ENCODE peak calls at places on chromosomes 7 and 10, in four cellular contexts. One of them, this sample, is unnamed.

GRCh38 chr7:42272793-42273665 is 36.0 kb upstream of the GLI3 start:
- DNase-seq in WTC11: peak; percentile 16
- DNase-seq in HepG2: no peak
- DNase-seq in K562: no peak
- DNase-seq in this sample: no peak

GRCh38 chr10:61987951-61988379 is 86.5 kb downstream of the ARID5B start:
- DNase-seq in WTC11: no peak
- DNase-seq in HepG2: no peak
- DNase-seq in K562: no peak
- DNase-seq in this sample: peak; percentile 97

GRCh38 chr7:34080513-34080912 is 175.2 kb downstream of the BMPER start:
- DNase-seq in WTC11: no peak
- DNase-seq in HepG2: no peak
- DNase-seq in K562: no peak
- DNase-seq in this sample: no peak

GRCh38 chr10:91108820-91109219 is 111.6 kb upstream of the PCGF5 start:
- DNase-seq in WTC11: no peak
- DNase-seq in HepG2: no peak
- DNase-seq in K562: no peak
- DNase-seq in this sample: no peak

GRCh38 chr7:126436213-126436868 is 816.4 kb downstream of the GRM8 start:
- DNase-seq in WTC11: no peak
- DNase-seq in HepG2: no peak
- DNase-seq in K562: no peak
- DNase-seq in this sample: no peak

GRCh38 chr7:127252380-127252718 is 392 bp downstream of the GRM8 start:
- DNase-seq in WTC11: peak; percentile 17
- DNase-seq in HepG2: no peak
- DNase-seq in K562: no peak
- DNase-seq in this sample: no peak

GRCh38 chr7:36972140-36972518 is 247.8 kb upstream of the AOAH start:
- DNase-seq in WTC11: no peak
- DNase-seq in HepG2: peak; percentile 97
- DNase-seq in K562: no peak
- DNase-seq in this sample: no peak

GRCh38 chr10:86710987-86711236 is 42.6 kb downstream of the LDB3 start:
- DNase-seq in WTC11: no peak
- DNase-seq in HepG2: no peak
- DNase-seq in K562: no peak
- DNase-seq in this sample: no peak

GRCh38 chr7:2472744-2473143 is 3.5 kb downstream of the GRIFIN start:
- DNase-seq in WTC11: no peak
- DNase-seq in HepG2: no peak
- DNase-seq in K562: no peak
- DNase-seq in this sample: no peak

GRCh38 chr7:44307301-44307900 is 18.0 kb downstream of the CAMK2B start:
- DNase-seq in WTC11: peak; percentile 54
- DNase-seq in HepG2: peak; percentile 16
- DNase-seq in K562: peak; percentile 24
- DNase-seq in this sample: no peak

GRCh38 chr10:74150151-74151056 is at the start of gene AP3M1:
- DNase-seq in WTC11: peak; percentile 87
- DNase-seq in HepG2: no peak
- DNase-seq in K562: peak; percentile 85
- DNase-seq in this sample: peak; percentile 97

GRCh38 chr10:98460837-98461499 is 14.2 kb upstream of the HPS1 start:
- DNase-seq in WTC11: no peak
- DNase-seq in HepG2: peak; percentile 77
- DNase-seq in K562: peak; percentile 83
- DNase-seq in this sample: no peak

GRCh38 chr10:23157691-23158369 is 34.3 kb upstream of the PTF1A start:
- DNase-seq in WTC11: no peak
- DNase-seq in HepG2: peak; percentile 63
- DNase-seq in K562: peak; percentile 55
- DNase-seq in this sample: no peak

GRCh38 chr7:74269757-74270277 is 15.6 kb upstream of the RFC2 start:
- DNase-seq in WTC11: peak; percentile 82
- DNase-seq in HepG2: peak; percentile 70
- DNase-seq in K562: peak; percentile 51
- DNase-seq in this sample: peak; percentile 74

GRCh38 chr7:43669286-43670081 is 59.8 kb downstream of the COA1 start:
- DNase-seq in WTC11: peak; percentile 85
- DNase-seq in HepG2: no peak
- DNase-seq in K562: no peak
- DNase-seq in this sample: no peak

GRCh38 chr7:47685712-47686376 is 103.9 kb upstream of the TNS3 start:
- DNase-seq in WTC11: no peak
- DNase-seq in HepG2: no peak
- DNase-seq in K562: no peak
- DNase-seq in this sample: no peak

GRCh38 chr7:100863406-100863950 is 3.7 kb upstream of the TRIP6 start:
- DNase-seq in WTC11: no peak
- DNase-seq in HepG2: peak; percentile 50
- DNase-seq in K562: no peak
- DNase-seq in this sample: no peak

GRCh38 chr10:118045842-118046490 is 775 bp downstream of the RAB11FIP2 start:
- DNase-seq in WTC11: peak; percentile 54
- DNase-seq in HepG2: peak; percentile 15
- DNase-seq in K562: no peak
- DNase-seq in this sample: peak; percentile 4

GRCh38 chr7:151598045-151598444 is 78.3 kb upstream of the RHEB start:
- DNase-seq in WTC11: no peak
- DNase-seq in HepG2: peak; percentile 29
- DNase-seq in K562: no peak
- DNase-seq in this sample: no peak

GRCh38 chr10:63553031-63553430 is 31.8 kb downstream of the REEP3 start:
- DNase-seq in WTC11: no peak
- DNase-seq in HepG2: no peak
- DNase-seq in K562: no peak
- DNase-seq in this sample: no peak

GRCh38 chr10:95651346-95652115 is 5.0 kb downstream of the ALDH18A1 start:
- DNase-seq in WTC11: no peak
- DNase-seq in HepG2: no peak
- DNase-seq in K562: no peak
- DNase-seq in this sample: no peak

GRCh38 chr7:95682913-95683312 is 86.6 kb upstream of the PDK4 start:
- DNase-seq in WTC11: no peak
- DNase-seq in HepG2: no peak
- DNase-seq in K562: no peak
- DNase-seq in this sample: no peak

GRCh38 chr10:18976681-18977251 is 71.8 kb upstream of the MALRD1 start:
- DNase-seq in WTC11: no peak
- DNase-seq in HepG2: no peak
- DNase-seq in K562: no peak
- DNase-seq in this sample: no peak

GRCh38 chr7:31061185-31061584 is 9.1 kb downstream of the ADCYAP1R1 start:
- DNase-seq in WTC11: peak; percentile 36
- DNase-seq in HepG2: peak; percentile 3
- DNase-seq in K562: peak; percentile 25
- DNase-seq in this sample: no peak

GRCh38 chr10:35372329-35372728 is 36.0 kb downstream of the CCNY start:
- DNase-seq in WTC11: no peak
- DNase-seq in HepG2: no peak
- DNase-seq in K562: no peak
- DNase-seq in this sample: no peak

GRCh38 chr7:140619101-140619615 is 21.5 kb downstream of the DENND2A start:
- DNase-seq in WTC11: no peak
- DNase-seq in HepG2: no peak
- DNase-seq in K562: no peak
- DNase-seq in this sample: no peak

GRCh38 chr10:36531621-36532020 is 593.8 kb upstream of the ANKRD30A start:
- DNase-seq in WTC11: no peak
- DNase-seq in HepG2: no peak
- DNase-seq in K562: no peak
- DNase-seq in this sample: no peak

GRCh38 chr10:71132321-71132810 is 80.0 kb upstream of the UNC5B start:
- DNase-seq in WTC11: no peak
- DNase-seq in HepG2: no peak
- DNase-seq in K562: no peak
- DNase-seq in this sample: no peak

GRCh38 chr7:148042935-148043334 is 547.6 kb upstream of the C7orf33 start:
- DNase-seq in WTC11: no peak
- DNase-seq in HepG2: no peak
- DNase-seq in K562: no peak
- DNase-seq in this sample: no peak

GRCh38 chr10:15719062-15719898 is 442 bp downstream of the ITGA8 start:
- DNase-seq in WTC11: peak; percentile 47
- DNase-seq in HepG2: no peak
- DNase-seq in K562: no peak
- DNase-seq in this sample: no peak

GRCh38 chr7:10644849-10645248 is 328.8 kb upstream of the PHF14 start:
- DNase-seq in WTC11: no peak
- DNase-seq in HepG2: no peak
- DNase-seq in K562: no peak
- DNase-seq in this sample: no peak

GRCh38 chr10:100043344-100043743 is 33.6 kb upstream of the DNMBP start:
- DNase-seq in WTC11: no peak
- DNase-seq in HepG2: no peak
- DNase-seq in K562: no peak
- DNase-seq in this sample: no peak

GRCh38 chr7:42753917-42754363 is 157.9 kb downstream of the C7orf25 start:
- DNase-seq in WTC11: no peak
- DNase-seq in HepG2: no peak
- DNase-seq in K562: no peak
- DNase-seq in this sample: no peak

GRCh38 chr7:22647451-22648257 is 79.3 kb upstream of the IL6 start:
- DNase-seq in WTC11: no peak
- DNase-seq in HepG2: no peak
- DNase-seq in K562: no peak
- DNase-seq in this sample: no peak

GRCh38 chr7:145692237-145692950 is 424.2 kb upstream of the CNTNAP2 start:
- DNase-seq in WTC11: no peak
- DNase-seq in HepG2: no peak
- DNase-seq in K562: no peak
- DNase-seq in this sample: no peak

GRCh38 chr7:1457949-1458675 is 1.2 kb downstream of the MICALL2 start:
- DNase-seq in WTC11: no peak
- DNase-seq in HepG2: peak; percentile 59
- DNase-seq in K562: peak; percentile 17
- DNase-seq in this sample: no peak

GRCh38 chr7:143283344-143283743 is 1.4 kb upstream of the TMEM139 start:
- DNase-seq in WTC11: no peak
- DNase-seq in HepG2: no peak
- DNase-seq in K562: no peak
- DNase-seq in this sample: no peak

GRCh38 chr7:76220185-76221057 is 18.7 kb downstream of the SRRM3 start:
- DNase-seq in WTC11: peak; percentile 84
- DNase-seq in HepG2: peak; percentile 49
- DNase-seq in K562: no peak
- DNase-seq in this sample: no peak

GRCh38 chr7:87001214-87001613 is 58.2 kb downstream of the ELAPOR2 start:
- DNase-seq in WTC11: no peak
- DNase-seq in HepG2: no peak
- DNase-seq in K562: no peak
- DNase-seq in this sample: no peak

GRCh38 chr7:95596183-95597135 is at the start of gene PDK4:
- DNase-seq in WTC11: peak; percentile 67
- DNase-seq in HepG2: no peak
- DNase-seq in K562: no peak
- DNase-seq in this sample: no peak

GRCh38 chr7:69967699-69968450 is 369.6 kb downstream of the AUTS2 start:
- DNase-seq in WTC11: no peak
- DNase-seq in HepG2: no peak
- DNase-seq in K562: no peak
- DNase-seq in this sample: no peak
- TF ChIP-seq NR2C2 in WTC11: no peak
- TF ChIP-seq NR2C2 in HepG2: no peak
- TF ChIP-seq NR2C2 in K562: no peak
- TF ChIP-seq NR2C2 in this sample: no peak

DNA sequence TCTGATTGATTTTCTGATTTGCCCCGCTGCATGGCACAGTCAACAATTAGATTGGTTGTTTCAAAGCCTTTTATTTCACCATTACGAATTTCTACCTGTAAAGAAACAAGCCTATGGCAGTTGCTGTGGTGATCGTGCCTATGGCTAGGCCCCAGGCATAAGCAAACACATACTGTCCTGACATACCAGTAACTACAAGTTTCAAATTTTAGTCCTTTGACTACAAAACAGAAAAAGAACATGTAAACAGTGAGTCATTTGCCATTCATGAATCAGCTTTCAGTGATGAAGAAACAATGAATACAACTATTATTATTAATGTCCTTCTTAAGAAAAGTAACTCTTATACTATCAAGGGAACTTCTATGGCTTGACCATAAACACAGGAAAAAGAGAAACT is 168.0 kb upstream of the LRRN3 start:
- DNase-seq in WTC11: no peak
- DNase-seq in HepG2: peak; percentile 6
- DNase-seq in K562: no peak
- DNase-seq in this sample: no peak
- TF ChIP-seq NR2C2 in WTC11: no peak
- TF ChIP-seq NR2C2 in HepG2: no peak
- TF ChIP-seq NR2C2 in K562: no peak
- TF ChIP-seq NR2C2 in this sample: no peak

DNA sequence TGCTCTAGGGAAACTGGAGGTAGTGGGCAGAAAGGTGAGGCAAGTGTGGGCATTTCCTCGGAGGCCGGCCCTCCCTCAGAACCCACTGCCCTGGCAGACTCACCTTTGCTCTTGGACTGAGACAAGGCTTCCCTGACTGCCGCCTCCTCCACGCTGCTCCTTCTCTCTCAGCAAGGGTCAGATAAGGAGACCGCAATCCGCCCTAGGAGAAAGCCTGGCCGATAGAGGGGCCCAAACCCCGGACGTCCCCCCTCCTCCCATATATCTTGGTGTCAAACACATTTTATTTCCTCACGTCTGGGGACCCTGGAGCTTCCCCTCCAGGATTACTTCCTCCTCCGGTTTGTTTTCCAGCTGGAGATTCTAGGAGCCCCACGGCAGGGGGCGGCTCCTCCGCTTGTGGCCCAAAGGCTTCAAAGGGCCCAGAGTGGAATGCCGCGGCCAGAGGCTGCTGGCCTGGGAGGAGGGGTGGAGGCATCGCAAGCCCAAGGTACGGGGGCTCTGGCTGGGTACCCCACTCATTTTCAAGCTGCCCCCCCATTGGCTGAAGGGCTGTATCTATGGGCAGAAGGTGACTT is 31.6 kb upstream of the LBX1 start:
- DNase-seq in WTC11: peak; percentile 64
- DNase-seq in HepG2: no peak
- DNase-seq in K562: no peak
- DNase-seq in this sample: no peak
- TF ChIP-seq NR2C2 in WTC11: no peak
- TF ChIP-seq NR2C2 in HepG2: no peak
- TF ChIP-seq NR2C2 in K562: no peak
- TF ChIP-seq NR2C2 in this sample: no peak

DNA sequence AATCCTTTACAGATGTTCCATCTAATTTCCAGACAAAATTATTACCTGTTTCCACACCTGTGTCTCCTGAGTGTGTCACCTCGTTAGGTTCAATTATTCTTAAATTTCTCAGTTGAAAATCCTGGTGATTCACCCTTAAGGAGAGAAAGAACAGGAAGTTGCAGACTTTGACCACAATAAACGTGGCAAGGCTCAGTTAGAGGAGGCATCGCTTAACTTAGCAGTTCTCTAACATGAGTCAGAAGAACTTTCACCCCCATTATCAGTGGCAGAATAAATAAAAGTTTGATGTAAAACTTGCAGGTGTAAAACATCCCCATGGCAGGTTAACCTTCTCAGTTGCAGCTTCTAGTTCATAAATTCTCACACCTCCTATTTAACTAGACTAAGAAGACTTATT is 8.3 kb downstream of the XPNPEP1 start:
- DNase-seq in WTC11: no peak
- DNase-seq in HepG2: peak; percentile 61
- DNase-seq in K562: no peak
- DNase-seq in this sample: peak; percentile 41
- TF ChIP-seq NR2C2 in WTC11: no peak
- TF ChIP-seq NR2C2 in HepG2: no peak
- TF ChIP-seq NR2C2 in K562: no peak
- TF ChIP-seq NR2C2 in this sample: no peak